ENCODE peak calls at places on chromosomes 4 and X, in seven cellular contexts. A is NCI-H1092 treated with DMSO at 0.1 percent for 48 hours, P is astrocyte of the cerebellum, F is NCI-H1930, B is NCI-H446 treated with DMSO at 0.1 percent for 48 hours, E is renal cortical epithelial cell, S is heart left ventricle. V is an unnamed sample.

GRCh38 chr4:124167602-124168001 is 544.9 kb downstream of the ANKRD50 start:
- DNase-seq in A (no peak), E (no peak), S (no peak), B (no peak), F (no peak), P (no peak), V (no peak)

GRCh38 chr4:3852751-3853150 is 86.6 kb downstream of the ADRA2C start:
- DNase-seq in A (no peak), S (no peak), P (no peak), E (no peak), F (no peak), B (no peak), V (no peak)

GRCh38 chrX:104987063-104987462 is 233.4 kb downstream of the TEX13A start:
- DNase-seq in S (no peak), E (peak; percentile 88), B (no peak), F (no peak), P (no peak), A (no peak), V (no peak)

GRCh38 chrX:131745942-131746489 is 202.1 kb downstream of the OR13H1 start:
- DNase-seq in A (peak; percentile 73), B (no peak), P (no peak), S (no peak), F (peak; percentile 29), E (no peak), V (no peak)

GRCh38 chrX:100819534-100819836 is 706 bp upstream of the CSTF2 start:
- DNase-seq in A (no peak), E (no peak), F (no peak), B (no peak), S (no peak), P (no peak), V (no peak)

GRCh38 chr4:74473155-74473811 is 28.3 kb downstream of the AREG start:
- DNase-seq in E (peak; percentile 94), F (no peak), P (peak; percentile 63), A (no peak), B (no peak), S (no peak), V (no peak)

GRCh38 chrX:53049127-53049517 is 533 bp downstream of the GPR173 start:
- DNase-seq in F (no peak), P (no peak), S (no peak), B (no peak), E (no peak), A (peak; percentile 10), V (no peak)

GRCh38 chrX:106177106-106177981 is 9.2 kb downstream of the PWWP3B start:
- DNase-seq in A (no peak), E (peak; percentile 49), F (no peak), P (peak; percentile 54), B (no peak), S (peak; percentile 67), V (no peak)

GRCh38 chr4:107736924-107737448 is 17.0 kb upstream of the PAPSS1 start:
- DNase-seq in F (peak; percentile 31), P (peak; percentile 19), S (no peak), B (peak; percentile 14), E (no peak), A (peak; percentile 66), V (peak; percentile 25)

GRCh38 chr4:186300659-186301377 is 34.8 kb downstream of the F11 start:
- DNase-seq in S (no peak), P (no peak), A (no peak), F (no peak), E (no peak), B (no peak), V (no peak)

GRCh38 chr4:121990489-121990888 is 38.6 kb upstream of the TRPC3 start:
- DNase-seq in E (no peak), F (no peak), A (no peak), P (no peak), S (no peak), B (no peak), V (no peak)

GRCh38 chr4:75675004-75675531 is 1.9 kb upstream of the G3BP2 start:
- DNase-seq in E (no peak), S (no peak), A (no peak), B (no peak), P (no peak), F (no peak), V (no peak)

GRCh38 chr4:95505149-95505548 is 43.6 kb downstream of the UNC5C start:
- DNase-seq in S (no peak), P (peak; percentile 78), F (no peak), A (no peak), B (no peak), E (peak; percentile 67), V (no peak)

GRCh38 chr4:167233523-167234387 is 539 bp downstream of the SPOCK3 start:
- DNase-seq in P (peak; percentile 3), S (no peak), A (no peak), E (no peak), F (no peak), B (peak; percentile 76), V (no peak)

GRCh38 chrX:48573690-48574269 is 504 bp upstream of the RBM3 start:
- DNase-seq in S (peak; percentile 64), P (no peak), F (peak; percentile 32), E (no peak), B (peak; percentile 39), A (peak; percentile 46), V (peak; percentile 69)

GRCh38 chrX:105553118-105553517 is 269.2 kb upstream of the NRK start:
- DNase-seq in B (no peak), E (no peak), P (no peak), S (no peak), F (no peak), A (no peak), V (no peak)

GRCh38 chr4:41154814-41155177 is 59.5 kb downstream of the APBB2 start:
- DNase-seq in P (no peak), B (no peak), S (no peak), F (no peak), E (peak; percentile 78), A (no peak), V (no peak)

GRCh38 chr4:8534129-8534528 is 46.1 kb upstream of the GPR78 start:
- DNase-seq in F (no peak), S (no peak), P (peak; percentile 59), B (no peak), E (peak; percentile 95), A (no peak), V (no peak)

GRCh38 chrX:2767631-2768455 is 16.0 kb downstream of the XG start:
- DNase-seq in A (no peak), S (peak; percentile 60), P (no peak), B (no peak), F (no peak), E (no peak), V (no peak)

GRCh38 chr4:137968956-137969709 is 273.0 kb downstream of the SLC7A11 start:
- DNase-seq in F (no peak), B (no peak), E (peak; percentile 80), S (no peak), P (no peak), A (no peak), V (no peak)

GRCh38 chr4:149630079-149630478 is 185.6 kb downstream of the IQCM start:
- DNase-seq in S (no peak), P (no peak), F (no peak), A (no peak), B (no peak), E (peak; percentile 32), V (no peak)

V was measured in CD8-positive, alpha-beta T cell.